ENCODE peak calls at places on chromosomes 1 and 21, in eight cellular contexts. D is endothelial cell of umbilical vein; X is fibroblast of lung; S is breast epithelium; W is CD4-positive, alpha-beta memory T cell; Y is GM23338; O is CD4-positive, alpha-beta T cell; K is effector memory CD4-positive, alpha-beta T cell. B is an unnamed sample.

GRCh38 chr1:207026177-207026576 is 6.4 kb downstream of the C1orf116 start:
- DNase-seq in D (no peak), X (peak; percentile 60), S (no peak), W (no peak), Y (no peak), O (no peak), K (no peak), B (no peak)

GRCh38 chr21:42093991-42094417 is 22.9 kb downstream of the UMODL1 start:
- DNase-seq in D (peak; percentile 4), X (peak; percentile 98), S (no peak), W (no peak), Y (no peak), O (no peak), K (no peak), B (no peak)

GRCh38 chr1:208654241-208654640 is 410.1 kb upstream of the PLXNA2 start:
- DNase-seq in D (peak; percentile 23), X (peak; percentile 10), S (no peak), W (no peak), Y (peak; percentile 72), O (no peak), K (no peak), B (no peak)

GRCh38 chr1:43881415-43881814 is 52.2 kb upstream of the ARTN start:
- DNase-seq in D (no peak), X (no peak), S (no peak), W (no peak), Y (peak; percentile 49), O (no peak), K (no peak), B (no peak)

GRCh38 chr21:24050233-24050632 is 1557.0 kb downstream of the MRPL39 start:
- DNase-seq in D (no peak), X (no peak), S (no peak), W (no peak), Y (no peak), O (no peak), K (no peak), B (no peak)

GRCh38 chr1:203428981-203429599 is 46.5 kb upstream of the PRELP start:
- DNase-seq in D (no peak), X (no peak), S (no peak), W (no peak), Y (no peak), O (no peak), K (no peak), B (no peak)

GRCh38 chr1:246200738-246201137 is 306.3 kb downstream of the SMYD3 start:
- DNase-seq in D (no peak), X (no peak), S (no peak), W (no peak), Y (no peak), O (no peak), K (no peak), B (no peak)

GRCh38 chr1:84889437-84889836 is 3.6 kb downstream of the LPAR3 start:
- DNase-seq in D (no peak), X (no peak), S (no peak), W (no peak), Y (no peak), O (no peak), K (no peak), B (no peak)

GRCh38 chr1:223141021-223141420 is 2.0 kb downstream of the TLR5 start:
- DNase-seq in D (no peak), X (no peak), S (no peak), W (no peak), Y (peak; percentile 17), O (no peak), K (no peak), B (no peak)

GRCh38 chr1:224525411-224526040 is 90.6 kb upstream of the CNIH3 start:
- DNase-seq in D (no peak), X (peak; percentile 80), S (no peak), W (no peak), Y (no peak), O (no peak), K (no peak), B (no peak)

GRCh38 chr1:224251741-224252146 is 68.7 kb downstream of the DEGS1 start:
- DNase-seq in D (peak; percentile 49), X (no peak), S (no peak), W (no peak), Y (no peak), O (no peak), K (no peak), B (no peak)

GRCh38 chr1:26083246-26083645 is 15.8 kb upstream of the TRIM63 start:
- DNase-seq in D (no peak), X (peak; percentile 29), S (no peak), W (no peak), Y (no peak), O (no peak), K (no peak), B (no peak)

DNA sequence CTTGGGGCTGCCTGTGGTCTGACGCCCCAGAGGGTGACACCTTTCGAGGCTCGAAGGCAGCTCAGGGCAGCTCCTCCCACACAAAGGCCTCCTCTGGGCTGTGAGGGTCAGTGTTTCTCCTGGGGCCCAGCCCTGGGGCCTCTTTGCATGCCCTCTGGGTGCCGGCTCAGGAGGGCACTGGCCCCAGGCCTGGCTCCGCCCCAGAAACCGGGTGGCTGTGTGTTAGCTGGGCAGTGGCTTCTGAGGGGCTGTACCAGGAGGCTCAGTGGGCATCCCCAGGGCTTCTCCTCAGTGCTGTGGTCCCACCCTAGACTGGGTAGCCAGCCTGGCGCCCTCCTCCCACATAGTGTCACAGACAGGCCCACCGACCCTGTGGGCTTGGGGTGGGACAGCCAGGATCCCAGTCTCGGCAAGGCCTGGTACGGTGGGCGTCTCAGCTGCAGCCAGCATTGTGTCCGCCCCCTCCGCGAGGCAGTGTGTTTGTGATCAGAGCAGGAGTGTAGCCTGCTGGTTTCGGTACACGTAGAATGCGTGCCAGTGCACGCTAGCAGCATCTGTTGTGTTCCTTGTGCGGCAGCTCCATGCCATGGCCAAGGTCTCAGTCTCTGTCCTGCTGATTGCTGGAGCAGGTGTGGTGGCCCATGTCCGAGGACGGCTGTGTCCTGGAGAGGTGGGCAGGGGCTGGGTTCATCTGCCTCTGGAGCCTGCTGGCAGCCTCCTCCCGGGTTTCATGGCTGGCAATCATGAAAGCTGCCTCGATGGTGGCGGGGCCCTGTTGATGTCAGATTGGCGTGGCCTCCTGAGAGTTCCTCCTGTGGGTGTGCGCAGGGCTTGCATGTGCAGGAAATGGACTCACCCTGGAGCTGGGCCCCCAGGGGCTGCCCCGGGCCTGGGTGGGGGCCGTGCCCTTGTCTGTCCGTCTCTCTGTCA is 28.0 kb downstream of the RRP1 start:
- DNase-seq in D (no peak), X (no peak), S (no peak), W (no peak), Y (no peak), O (no peak), K (no peak), B (no peak)
- H3K27ac ChIP-seq in D (no peak overlapping the region), X (no peak overlapping the region), S (no peak overlapping the region), W (no peak overlapping the region), Y (no peak overlapping the region), O (no peak overlapping the region), K (no peak overlapping the region), B (no peak overlapping the region)

GRCh38 chr21:45574081-45574501 is 31.9 kb upstream of the SLC19A1 start:
- DNase-seq in D (no peak), X (no peak), S (peak; percentile 49), W (no peak), Y (no peak), O (no peak), K (no peak), B (no peak)
- H3K27ac ChIP-seq in D (no peak overlapping the region), X (no peak overlapping the region), S (no peak overlapping the region), W (no peak overlapping the region), Y (no peak overlapping the region), O (no peak overlapping the region), K (no peak overlapping the region), B (no peak overlapping the region)

GRCh38 chr1:177208920-177209319 is 38.2 kb downstream of the BRINP2 start:
- DNase-seq in D (no peak), X (no peak), S (no peak), W (no peak), Y (no peak), O (no peak), K (no peak), B (no peak)

GRCh38 chr1:177209357-177209756 is 38.6 kb downstream of the BRINP2 start:
- DNase-seq in D (peak; percentile 78), X (peak; percentile 100), S (peak; percentile 53), W (no peak), Y (no peak), O (no peak), K (no peak), B (peak; percentile 51)

GRCh38 chr1:177211231-177211630 is 40.5 kb downstream of the BRINP2 start:
- DNase-seq in D (no peak), X (no peak), S (no peak), W (no peak), Y (no peak), O (no peak), K (no peak), B (no peak)

GRCh38 chr1:177210071-177210470 is 39.3 kb downstream of the BRINP2 start:
- DNase-seq in D (no peak), X (no peak), S (no peak), W (no peak), Y (no peak), O (no peak), K (no peak), B (no peak)

GRCh38 chr1:177206831-177207230 is 36.1 kb downstream of the BRINP2 start:
- DNase-seq in D (no peak), X (peak; percentile 13), S (no peak), W (no peak), Y (no peak), O (no peak), K (no peak), B (no peak)
- H3K27ac ChIP-seq in D (no peak overlapping the region), X (no peak overlapping the region), S (no peak overlapping the region), W (no peak overlapping the region), Y (no peak overlapping the region), O (no peak overlapping the region), K (no peak overlapping the region), B (no peak overlapping the region)

GRCh38 chr1:162537216-162537615 is 24.3 kb upstream of the UAP1 start:
- DNase-seq in D (no peak), X (peak; percentile 8), S (no peak), W (no peak), Y (no peak), O (no peak), K (no peak), B (no peak)

GRCh38 chr1:162541619-162542141 is 19.8 kb upstream of the UAP1 start:
- DNase-seq in D (peak; percentile 92), X (peak; percentile 99), S (no peak), W (no peak), Y (no peak), O (no peak), K (no peak), B (no peak)

GRCh38 chr1:162536511-162536910 is 25.0 kb upstream of the UAP1 start:
- DNase-seq in D (no peak), X (peak; percentile 85), S (no peak), W (no peak), Y (no peak), O (no peak), K (no peak), B (no peak)

GRCh38 chr1:162535501-162535900 is 26.0 kb upstream of the UAP1 start:
- DNase-seq in D (no peak), X (peak; percentile 46), S (no peak), W (no peak), Y (no peak), O (no peak), K (no peak), B (no peak)

GRCh38 chr1:162538815-162539431 is 22.6 kb upstream of the UAP1 start:
- DNase-seq in D (peak; percentile 84), X (peak; percentile 97), S (no peak), W (no peak), Y (no peak), O (no peak), K (no peak), B (no peak)
- H3K27ac ChIP-seq in D (peak overlapping the region; percentile 93), X (peak overlapping the region; percentile 94), S (no peak overlapping the region), W (no peak overlapping the region), Y (no peak overlapping the region), O (no peak overlapping the region), K (no peak overlapping the region), B (no peak overlapping the region)